ENCODE peak calls at places on chromosomes 6 and 20, in ten cellular contexts. W is anterior cingulate cortex, Q is GM12891, G is left ventricle myocardium inferior, K is endothelial cell, Y is AG20443, R is NCI-H460, B is RPMI8226, X is epithelial cell of proximal tubule, L is HCT116. T is an unnamed sample.

GRCh38 chr20:63234693-63235398 is 859 bp upstream of the BIRC7 start:
- DNase-seq in W (no peak), Q (no peak), G (no peak), K (peak; percentile 58), Y (peak; percentile 43), R (peak; percentile 47), B (peak; percentile 71), X (no peak), L (no peak), T (no peak)

GRCh38 chr6:13488015-13488895 is 855 bp upstream of the GFOD1 start:
- DNase-seq in W (peak; percentile 57), Q (peak; percentile 29), G (peak; percentile 55), K (peak; percentile 52), Y (peak; percentile 50), R (no peak), B (peak; percentile 79), X (no peak), L (no peak), T (peak; percentile 38)

GRCh38 chr6:116877743-116878142 is 701 bp downstream of the RFX6 start:
- DNase-seq in W (no peak), Q (no peak), G (no peak), K (no peak), Y (no peak), R (no peak), B (no peak), X (no peak), L (no peak), T (no peak)

GRCh38 chr20:7161690-7162089 is 394.2 kb downstream of the BMP2 start:
- DNase-seq in W (no peak), Q (no peak), G (no peak), K (peak; percentile 7), Y (no peak), R (no peak), B (peak; percentile 9), X (no peak), L (no peak), T (no peak)

GRCh38 chr6:34226731-34227586 is 9.7 kb upstream of the HMGA1 start:
- DNase-seq in W (no peak), Q (no peak), G (no peak), K (no peak), Y (no peak), R (no peak), B (no peak), X (no peak), L (no peak), T (no peak)

GRCh38 chr6:90033872-90034271 is 139.6 kb downstream of the GJA10 start:
- DNase-seq in W (no peak), Q (no peak), G (no peak), K (no peak), Y (no peak), R (no peak), B (no peak), X (no peak), L (no peak), T (no peak)

GRCh38 chr6:71855406-71855805 is 30.9 kb upstream of the RIMS1 start:
- DNase-seq in W (no peak), Q (no peak), G (no peak), K (no peak), Y (no peak), R (no peak), B (no peak), X (no peak), L (no peak), T (no peak)

GRCh38 chr6:27135087-27135657 is 112.3 kb upstream of the PRSS16 start:
- DNase-seq in W (no peak), Q (no peak), G (no peak), K (no peak), Y (no peak), R (no peak), B (no peak), X (no peak), L (no peak), T (no peak)

GRCh38 chr6:107614828-107615227 is 124.9 kb downstream of the SOBP start:
- DNase-seq in W (no peak), Q (no peak), G (no peak), K (no peak), Y (no peak), R (no peak), B (no peak), X (no peak), L (no peak), T (no peak)

GRCh38 chr20:62120990-62121775 is 1.1 kb upstream of the LSM14B start:
- DNase-seq in W (no peak), Q (no peak), G (no peak), K (no peak), Y (no peak), R (no peak), B (no peak), X (no peak), L (peak; percentile 27), T (no peak)

GRCh38 chr6:13362432-13362831 is 34.1 kb upstream of the TBC1D7 start:
- DNase-seq in W (no peak), Q (no peak), G (no peak), K (no peak), Y (peak; percentile 45), R (no peak), B (no peak), X (peak; percentile 99), L (no peak), T (no peak)

GRCh38 chr6:167298166-167298565 is 7.1 kb downstream of the UNC93A start:
- DNase-seq in W (no peak), Q (no peak), G (no peak), K (no peak), Y (no peak), R (no peak), B (peak; percentile 47), X (no peak), L (no peak), T (no peak)

T was measured in substantia nigra.